ENCODE peak calls at places on chromosomes 2 and 18, in four cellular contexts. One of them, this sample, is unnamed.

GRCh38 chr2:163207706-163208370 is 369.3 kb upstream of the KCNH7 start:
- DNase-seq in HepG2: no peak
- DNase-seq in GM12878: no peak
- DNase-seq in K562: no peak
- DNase-seq in this sample: no peak

GRCh38 chr2:15950088-15950952 is 10.0 kb downstream of the MYCN start:
- DNase-seq in GM12878: no peak
- DNase-seq in HepG2: no peak
- DNase-seq in K562: no peak
- DNase-seq in this sample: no peak

GRCh38 chr2:3005859-3006258 is 371.8 kb downstream of the EIPR1 start:
- DNase-seq in HepG2: no peak
- DNase-seq in GM12878: no peak
- DNase-seq in K562: no peak
- DNase-seq in this sample: no peak

GRCh38 chr2:16973586-16974274 is 308.1 kb upstream of the CYRIA start:
- DNase-seq in GM12878: no peak
- DNase-seq in K562: no peak
- DNase-seq in HepG2: no peak
- DNase-seq in this sample: no peak

GRCh38 chr2:236659758-236660150 is 90.1 kb downstream of the ACKR3 start:
- DNase-seq in HepG2: no peak
- DNase-seq in GM12878: no peak
- DNase-seq in K562: no peak
- DNase-seq in this sample: no peak

GRCh38 chr2:154226931-154227330 is 355.2 kb downstream of the GALNT13 start:
- DNase-seq in K562: no peak
- DNase-seq in HepG2: no peak
- DNase-seq in GM12878: no peak
- DNase-seq in this sample: no peak

GRCh38 chr2:130823886-130824491 is 12.7 kb upstream of the ARHGEF4 start:
- DNase-seq in GM12878: peak
- DNase-seq in HepG2: no peak
- DNase-seq in K562: no peak
- DNase-seq in this sample: no peak

GRCh38 chr2:80531319-80531718 is 226.8 kb upstream of the LRRTM1 start:
- DNase-seq in K562: no peak
- DNase-seq in GM12878: no peak
- DNase-seq in HepG2: no peak
- DNase-seq in this sample: no peak

GRCh38 chr2:150296795-150297546 is 190.5 kb downstream of the RND3 start:
- DNase-seq in K562: no peak
- DNase-seq in GM12878: no peak
- DNase-seq in HepG2: no peak
- DNase-seq in this sample: no peak

GRCh38 chr18:11167778-11168177 is 18.4 kb upstream of the PIEZO2 start:
- DNase-seq in K562: no peak
- DNase-seq in GM12878: no peak
- DNase-seq in HepG2: no peak
- DNase-seq in this sample: no peak

GRCh38 chr2:172555522-172556283 is at the start of gene PDK1:
- DNase-seq in HepG2: peak
- DNase-seq in GM12878: peak
- DNase-seq in K562: peak
- DNase-seq in this sample: peak

GRCh38 chr2:191899442-191899841 is 52.6 kb upstream of the CAVIN2 start:
- DNase-seq in GM12878: no peak
- DNase-seq in HepG2: no peak
- DNase-seq in K562: no peak
- DNase-seq in this sample: no peak

GRCh38 chr2:46555011-46555410 is 75.6 kb downstream of the TMEM247 start:
- DNase-seq in HepG2: no peak
- DNase-seq in GM12878: no peak
- DNase-seq in K562: peak
- DNase-seq in this sample: peak

GRCh38 chr2:147681093-147681492 is 163.7 kb upstream of the ACVR2A start:
- DNase-seq in GM12878: no peak
- DNase-seq in K562: no peak
- DNase-seq in HepG2: no peak
- DNase-seq in this sample: no peak

GRCh38 chr2:134491796-134492441 is 226.9 kb downstream of the TMEM163 start:
- DNase-seq in GM12878: no peak
- DNase-seq in K562: no peak
- DNase-seq in HepG2: peak
- DNase-seq in this sample: no peak

GRCh38 chr2:17758123-17758522 is 4.2 kb downstream of the GEN1 start:
- DNase-seq in HepG2: no peak
- DNase-seq in K562: no peak
- DNase-seq in GM12878: no peak
- DNase-seq in this sample: no peak

GRCh38 chr2:7703523-7704144 is 786.4 kb downstream of the RNF144A start:
- DNase-seq in GM12878: no peak
- DNase-seq in HepG2: no peak
- DNase-seq in K562: no peak
- DNase-seq in this sample: peak

GRCh38 chr18:75823376-75823950 is 396.0 kb upstream of the SMIM21 start:
- DNase-seq in HepG2: no peak
- DNase-seq in GM12878: no peak
- DNase-seq in K562: no peak
- DNase-seq in this sample: no peak

GRCh38 chr18:58362027-58362575 is 266.8 kb downstream of the ALPK2 start:
- DNase-seq in K562: no peak
- DNase-seq in HepG2: no peak
- DNase-seq in GM12878: no peak
- DNase-seq in this sample: no peak

GRCh38 chr18:28854964-28855363 is 678.0 kb upstream of the CDH2 start:
- DNase-seq in HepG2: no peak
- DNase-seq in K562: no peak
- DNase-seq in GM12878: no peak
- DNase-seq in this sample: no peak

GRCh38 chr2:200302940-200303727 is 3.4 kb upstream of the SPATS2L start:
- DNase-seq in GM12878: no peak
- DNase-seq in K562: no peak
- DNase-seq in HepG2: peak
- DNase-seq in this sample: no peak

GRCh38 chr2:203400805-203401585 is 72.8 kb downstream of the ABI2 start:
- DNase-seq in K562: no peak
- DNase-seq in HepG2: no peak
- DNase-seq in GM12878: no peak
- DNase-seq in this sample: no peak

GRCh38 chr2:180505203-180505602 is 475.2 kb upstream of the UBE2E3 start:
- DNase-seq in HepG2: no peak
- DNase-seq in GM12878: no peak
- DNase-seq in K562: no peak
- DNase-seq in this sample: no peak

GRCh38 chr2:156385242-156385641 is 50.9 kb upstream of the GPD2 start:
- DNase-seq in HepG2: no peak
- DNase-seq in GM12878: no peak
- DNase-seq in K562: peak
- DNase-seq in this sample: no peak

GRCh38 chr2:216685327-216685875 is 9.9 kb downstream of the IGFBP5 start:
- DNase-seq in HepG2: no peak
- DNase-seq in GM12878: no peak
- DNase-seq in K562: no peak
- DNase-seq in this sample: no peak

GRCh38 chr18:47087676-47088075 is 52.3 kb upstream of the ELOA2 start:
- DNase-seq in HepG2: no peak
- DNase-seq in GM12878: no peak
- DNase-seq in K562: no peak
- DNase-seq in this sample: no peak

GRCh38 chr18:8762968-8763367 is 57.6 kb downstream of the MTCL1 start:
- DNase-seq in HepG2: no peak
- DNase-seq in GM12878: no peak
- DNase-seq in K562: no peak
- DNase-seq in this sample: no peak

GRCh38 chr2:37920570-37920969 is 4.5 kb upstream of the RMDN2 start:
- DNase-seq in K562: no peak
- DNase-seq in GM12878: no peak
- DNase-seq in HepG2: peak
- DNase-seq in this sample: no peak

GRCh38 chr18:48871391-48872166 is 79.2 kb downstream of the SMAD7 start:
- DNase-seq in HepG2: no peak
- DNase-seq in GM12878: no peak
- DNase-seq in K562: no peak
- DNase-seq in this sample: no peak

GRCh38 chr2:7748717-7749415 is 831.7 kb downstream of the RNF144A start:
- DNase-seq in K562: no peak
- DNase-seq in HepG2: no peak
- DNase-seq in GM12878: no peak
- DNase-seq in this sample: no peak

GRCh38 chr2:71238089-71238488 is 11.2 kb upstream of the PAIP2B start:
- DNase-seq in GM12878: no peak
- DNase-seq in K562: no peak
- DNase-seq in HepG2: no peak
- DNase-seq in this sample: no peak
- TF ChIP-seq CBFB in GM12878: no peak
- TF ChIP-seq CBFB in K562: no peak
- TF ChIP-seq CBFB in HepG2: no peak
- TF ChIP-seq CBFB in this sample: no peak

GRCh38 chr2:102707796-102708713 is 53.8 kb upstream of the TMEM182 start:
- DNase-seq in HepG2: no peak
- DNase-seq in GM12878: no peak
- DNase-seq in K562: no peak
- DNase-seq in this sample: no peak

GRCh38 chr2:102703305-102703704 is 58.5 kb upstream of the TMEM182 start:
- DNase-seq in K562: no peak
- DNase-seq in HepG2: no peak
- DNase-seq in GM12878: no peak
- DNase-seq in this sample: no peak

GRCh38 chr2:102704531-102704930 is 57.3 kb upstream of the TMEM182 start:
- DNase-seq in K562: no peak
- DNase-seq in GM12878: no peak
- DNase-seq in HepG2: no peak
- DNase-seq in this sample: no peak

GRCh38 chr2:102703748-102704147 is 58.1 kb upstream of the TMEM182 start:
- DNase-seq in HepG2: peak
- DNase-seq in K562: peak
- DNase-seq in GM12878: no peak
- DNase-seq in this sample: no peak

DNA sequence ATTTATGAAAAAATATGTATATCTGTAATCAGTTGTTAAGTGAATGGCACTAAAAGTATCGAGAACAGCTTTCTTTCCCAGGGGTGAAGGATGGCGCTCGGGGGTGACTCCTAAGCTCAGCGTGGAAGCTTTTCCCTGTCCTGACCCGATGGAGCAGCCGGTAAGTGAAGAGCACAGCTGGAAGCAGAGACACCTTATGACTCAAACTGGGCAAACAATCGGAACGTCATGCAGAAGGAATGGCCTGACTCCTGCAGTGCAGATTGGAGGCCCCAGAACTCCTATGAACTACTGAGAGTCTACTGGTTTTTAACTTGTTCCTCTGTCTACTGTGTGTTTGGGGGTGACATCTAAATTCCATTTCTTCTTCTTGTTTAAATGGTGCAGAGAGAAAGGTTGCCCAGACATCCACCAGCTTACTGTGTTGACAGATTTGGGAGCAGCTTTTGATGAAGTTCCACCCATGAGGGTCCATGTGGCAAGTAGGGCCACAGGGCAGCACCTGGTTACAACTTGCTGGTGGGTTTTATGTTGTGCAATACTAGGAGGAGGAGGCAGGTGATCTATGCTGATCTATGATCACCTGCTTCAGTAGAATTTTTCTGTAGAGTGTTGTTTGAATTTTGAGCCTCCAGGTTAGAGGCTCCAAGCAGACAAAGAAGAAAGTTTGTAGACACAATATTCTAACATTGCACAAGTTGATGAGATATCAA is 52.8 kb upstream of the TMEM182 start:
- DNase-seq in HepG2: peak
- DNase-seq in GM12878: no peak
- DNase-seq in K562: no peak
- DNase-seq in this sample: no peak
- TF ChIP-seq CBFB in HepG2: no peak
- TF ChIP-seq CBFB in GM12878: no peak
- TF ChIP-seq CBFB in K562: no peak
- TF ChIP-seq CBFB in this sample: no peak

DNA sequence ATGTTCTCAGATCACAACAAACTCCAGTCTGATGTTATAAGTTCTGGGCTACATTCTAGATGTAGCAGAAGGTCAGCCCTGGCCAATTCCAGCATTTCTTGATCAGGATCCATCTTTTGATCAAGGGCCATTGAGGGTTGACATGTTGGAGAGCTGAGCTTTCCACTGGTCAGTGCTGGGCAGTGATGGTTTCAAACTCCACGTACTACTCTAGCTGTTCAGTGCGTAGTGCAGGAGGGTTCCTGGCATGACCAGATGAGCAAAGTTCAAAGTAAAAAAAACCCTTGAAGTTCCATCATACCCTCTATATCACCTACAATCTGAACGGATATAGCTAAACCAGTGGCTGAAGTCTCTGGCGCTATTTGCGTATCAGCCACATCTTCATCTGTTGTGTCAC is 210.4 kb upstream of the OSR1 start:
- DNase-seq in GM12878: no peak
- DNase-seq in HepG2: no peak
- DNase-seq in K562: no peak
- DNase-seq in this sample: no peak
- TF ChIP-seq CBFB in GM12878: no peak
- TF ChIP-seq CBFB in HepG2: no peak
- TF ChIP-seq CBFB in K562: no peak
- TF ChIP-seq CBFB in this sample: no peak

GRCh38 chr2:13681936-13682335 is 950.6 kb upstream of the LRATD1 start:
- DNase-seq in GM12878: no peak
- DNase-seq in HepG2: no peak
- DNase-seq in K562: no peak
- DNase-seq in this sample: no peak

GRCh38 chr2:13676269-13676668 is 956.2 kb upstream of the LRATD1 start:
- DNase-seq in GM12878: no peak
- DNase-seq in K562: no peak
- DNase-seq in HepG2: no peak
- DNase-seq in this sample: no peak
- TF ChIP-seq CBFB in GM12878: no peak
- TF ChIP-seq CBFB in K562: no peak
- TF ChIP-seq CBFB in HepG2: no peak
- TF ChIP-seq CBFB in this sample: no peak

DNA sequence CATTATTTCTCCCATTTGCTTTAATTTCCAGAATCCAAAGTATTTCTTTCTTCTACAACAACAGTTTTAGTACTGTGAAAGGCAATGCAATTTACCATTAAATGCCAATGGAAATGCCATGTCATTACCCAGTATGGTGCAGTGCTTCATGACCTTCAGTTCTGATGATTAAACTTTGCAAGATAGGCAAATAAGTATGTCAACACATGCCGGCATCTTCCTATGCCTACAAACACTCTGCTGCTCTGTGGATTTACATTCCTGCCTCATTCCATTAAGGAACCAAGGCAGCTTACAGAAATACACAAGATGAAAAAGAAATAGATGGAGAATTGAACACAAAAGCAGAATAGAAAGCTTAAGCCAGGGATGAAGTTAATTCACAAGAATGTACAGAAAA is 52.7 kb upstream of the PROKR1 start:
- DNase-seq in GM12878: no peak
- DNase-seq in K562: no peak
- DNase-seq in HepG2: no peak
- DNase-seq in this sample: no peak
- TF ChIP-seq CBFB in GM12878: no peak
- TF ChIP-seq CBFB in K562: no peak
- TF ChIP-seq CBFB in HepG2: no peak
- TF ChIP-seq CBFB in this sample: no peak

GRCh38 chr2:176561706-176562105 is 292.5 kb downstream of the MTX2 start:
- DNase-seq in HepG2: no peak
- DNase-seq in K562: no peak
- DNase-seq in GM12878: no peak
- DNase-seq in this sample: no peak
- TF ChIP-seq CBFB in HepG2: no peak
- TF ChIP-seq CBFB in K562: no peak
- TF ChIP-seq CBFB in GM12878: no peak
- TF ChIP-seq CBFB in this sample: no peak

This sample was measured in WTC11.